ENCODE peak calls at places on chromosomes 16 and 17, in six cellular contexts. L is stimulated activated CD4-positive, alpha-beta T cell treated with anti-CD3 and anti-CD28 coated beads, Interleukin-1b, Interleukin-23, amount 100 ng/mL, for 24 hours; V is DMS53; X is ecto neural progenitor cell; K is activated naive CD8-positive, alpha-beta T cell treated with anti-CD3 and anti-CD28 coated beads, Interleukin-2, amount 10 ng/mL, durations not matched to agents 7 days and 5 days; S is mesenteric fat pad. G is an unnamed sample.

GRCh38 chr17:4956493-4957061 is 5.7 kb downstream of the ENO3 start:
- DNase-seq in L (no peak), V (no peak), X (peak), K (peak), S (no peak), G (no peak)

GRCh38 chr17:36850794-36851193 is 86.5 kb upstream of the LHX1 start:
- DNase-seq in L (peak), V (no peak), X (no peak), K (no peak), S (no peak), G (no peak)

GRCh38 chr17:2797632-2798031 is 1.4 kb downstream of the RAP1GAP2 start:
- DNase-seq in L (no peak), V (no peak), X (no peak), K (no peak), S (no peak), G (no peak)

GRCh38 chr16:88881090-88881580 is 14.7 kb upstream of the PABPN1L start:
- DNase-seq in L (no peak), V (no peak), X (no peak), K (no peak), S (no peak), G (no peak)

GRCh38 chr16:49179714-49180330 is 101.8 kb downstream of the CBLN1 start:
- DNase-seq in L (no peak), V (no peak), X (no peak), K (no peak), S (no peak), G (no peak)

GRCh38 chr17:78599419-78599818 is 22.2 kb upstream of the DNAH17 start:
- DNase-seq in L (no peak), V (no peak), X (no peak), K (no peak), S (no peak), G (no peak)

GRCh38 chr17:63995626-63996025 is 2.5 kb upstream of the PRR29 start:
- DNase-seq in L (no peak), V (no peak), X (peak), K (peak), S (peak), G (no peak)

GRCh38 chr17:5422505-5422904 is 2.5 kb downstream of the RPAIN start:
- DNase-seq in L (no peak), V (no peak), X (no peak), K (no peak), S (no peak), G (no peak)

GRCh38 chr16:90018297-90019200 is 707 bp downstream of the DBNDD1 start:
- DNase-seq in L (no peak), V (peak), X (peak), K (no peak), S (no peak), G (no peak)

GRCh38 chr16:67931712-67932461 is at the start of gene CTRL:
- DNase-seq in L (no peak), V (no peak), X (no peak), K (no peak), S (no peak), G (no peak)

G was measured in vagina.